ENCODE peak calls at places on chromosomes 4 and X, in four cellular contexts. F is ureter, Q is amniotic stem cell, Z is cardiac fibroblast. T is an unnamed sample.

GRCh38 chrX:129961180-129962083 is 21.0 kb upstream of the BCORL1 start:
- DNase-seq in F (peak), Q (no peak), Z (no peak), T (peak)

GRCh38 chr4:105569014-105569850 is 16.8 kb downstream of the ARHGEF38 start:
- DNase-seq in F (no peak), Q (no peak), Z (no peak), T (no peak)

GRCh38 chrX:93259029-93259428 is 414.3 kb downstream of the NAP1L3 start:
- DNase-seq in F (no peak), Q (no peak), Z (no peak), T (no peak)

GRCh38 chr4:47374477-47374876 is 89.0 kb downstream of the COMMD8 start:
- DNase-seq in F (no peak), Q (no peak), Z (peak), T (no peak)

GRCh38 chr4:148116264-148116663 is 325.9 kb downstream of the NR3C2 start:
- DNase-seq in F (no peak), Q (peak), Z (peak), T (no peak)

GRCh38 chr4:10115271-10115656 is 1.3 kb downstream of the WDR1 start:
- DNase-seq in F (no peak), Q (peak), Z (peak), T (no peak)

GRCh38 chr4:98609946-98610345 is 48.5 kb downstream of the TSPAN5 start:
- DNase-seq in F (no peak), Q (no peak), Z (no peak), T (no peak)

GRCh38 chr4:137923494-137923893 is 318.7 kb downstream of the SLC7A11 start:
- DNase-seq in F (no peak), Q (no peak), Z (no peak), T (no peak)

GRCh38 chr4:122666527-122667245 is 45.8 kb upstream of the IL21 start:
- DNase-seq in F (no peak), Q (peak), Z (peak), T (no peak)

GRCh38 chr4:119489305-119489704 is 139.3 kb downstream of the PDE5A start:
- DNase-seq in F (no peak), Q (no peak), Z (no peak), T (no peak)

GRCh38 chr4:186204103-186204559 is 12.8 kb downstream of the CYP4V2 start:
- DNase-seq in F (no peak), Q (no peak), Z (no peak), T (no peak)

GRCh38 chrX:28188526-28188925 is 207.3 kb upstream of the DCAF8L1 start:
- DNase-seq in F (no peak), Q (no peak), Z (peak), T (no peak)

GRCh38 chr4:168183717-168184571 is 91.6 kb downstream of the ANXA10 start:
- DNase-seq in F (no peak), Q (peak), Z (peak), T (peak)

GRCh38 chr4:42570221-42570620 is 86.7 kb downstream of the ATP8A1 start:
- DNase-seq in F (peak), Q (no peak), Z (no peak), T (no peak)

GRCh38 chrX:105307762-105308161 is 87.3 kb upstream of the TEX13A start:
- DNase-seq in F (no peak), Q (no peak), Z (peak), T (no peak)

GRCh38 chrX:43974076-43974475 is 886 bp upstream of the NDP start:
- DNase-seq in F (no peak), Q (no peak), Z (no peak), T (no peak)

GRCh38 chr4:100913685-100914084 is 395.9 kb upstream of the EMCN start:
- DNase-seq in F (no peak), Q (no peak), Z (no peak), T (no peak)

T was measured in GM10248.